ENCODE peak calls at places on chromosomes 13 and 19, in nine cellular contexts. One of them, this sample, is unnamed.

GRCh38 chr13:49020940-49021548 is 45.3 kb downstream of the FNDC3A start:
- DNase-seq in astrocyte: peak; percentile 33
- DNase-seq in HFF-Myc: peak; percentile 7
- DNase-seq in foreskin fibroblast: no peak
- DNase-seq in cardiac fibroblast: peak; percentile 69
- DNase-seq in AG04450: no peak
- DNase-seq in stomach: no peak
- DNase-seq in ovary: no peak
- DNase-seq in CD8-positive, alpha-beta T cell: no peak
- DNase-seq in this sample: no peak

GRCh38 chr19:57559404-57560025 is at the start of gene ZNF550:
- DNase-seq in astrocyte: peak; percentile 86
- DNase-seq in HFF-Myc: peak; percentile 55
- DNase-seq in foreskin fibroblast: peak; percentile 89
- DNase-seq in cardiac fibroblast: peak; percentile 93
- DNase-seq in AG04450: peak; percentile 53
- DNase-seq in stomach: peak; percentile 92
- DNase-seq in ovary: peak; percentile 92
- DNase-seq in CD8-positive, alpha-beta T cell: peak; percentile 86
- DNase-seq in this sample: peak; percentile 94

GRCh38 chr13:45121421-45121820 is 1.1 kb downstream of the GTF2F2 start:
- DNase-seq in astrocyte: no peak
- DNase-seq in HFF-Myc: no peak
- DNase-seq in foreskin fibroblast: peak; percentile 26
- DNase-seq in cardiac fibroblast: peak; percentile 49
- DNase-seq in AG04450: no peak
- DNase-seq in stomach: no peak
- DNase-seq in ovary: no peak
- DNase-seq in CD8-positive, alpha-beta T cell: no peak
- DNase-seq in this sample: peak; percentile 48

GRCh38 chr19:14492756-14493337 is 3.1 kb downstream of the GIPC1 start:
- DNase-seq in astrocyte: no peak
- DNase-seq in HFF-Myc: no peak
- DNase-seq in foreskin fibroblast: no peak
- DNase-seq in cardiac fibroblast: no peak
- DNase-seq in AG04450: no peak
- DNase-seq in stomach: no peak
- DNase-seq in ovary: no peak
- DNase-seq in CD8-positive, alpha-beta T cell: no peak
- DNase-seq in this sample: no peak

GRCh38 chr13:43036386-43037220 is 13.2 kb downstream of the DNAJC15 start:
- DNase-seq in astrocyte: no peak
- DNase-seq in HFF-Myc: no peak
- DNase-seq in foreskin fibroblast: no peak
- DNase-seq in cardiac fibroblast: no peak
- DNase-seq in AG04450: no peak
- DNase-seq in stomach: no peak
- DNase-seq in ovary: peak; percentile 27
- DNase-seq in CD8-positive, alpha-beta T cell: no peak
- DNase-seq in this sample: no peak

GRCh38 chr13:49655906-49656305 is 27.6 kb downstream of the ARL11 start:
- DNase-seq in astrocyte: no peak
- DNase-seq in HFF-Myc: no peak
- DNase-seq in foreskin fibroblast: no peak
- DNase-seq in cardiac fibroblast: no peak
- DNase-seq in AG04450: no peak
- DNase-seq in stomach: no peak
- DNase-seq in ovary: no peak
- DNase-seq in CD8-positive, alpha-beta T cell: no peak
- DNase-seq in this sample: no peak

GRCh38 chr13:76210262-76210661 is 574.1 kb downstream of the LMO7 start:
- DNase-seq in astrocyte: peak; percentile 33
- DNase-seq in HFF-Myc: no peak
- DNase-seq in foreskin fibroblast: peak; percentile 10
- DNase-seq in cardiac fibroblast: peak; percentile 12
- DNase-seq in AG04450: no peak
- DNase-seq in stomach: no peak
- DNase-seq in ovary: no peak
- DNase-seq in CD8-positive, alpha-beta T cell: no peak
- DNase-seq in this sample: no peak

GRCh38 chr13:69720278-69720983 is 387.2 kb upstream of the ATXN8OS start:
- DNase-seq in astrocyte: no peak
- DNase-seq in HFF-Myc: no peak
- DNase-seq in foreskin fibroblast: no peak
- DNase-seq in cardiac fibroblast: no peak
- DNase-seq in AG04450: no peak
- DNase-seq in stomach: no peak
- DNase-seq in ovary: no peak
- DNase-seq in CD8-positive, alpha-beta T cell: no peak
- DNase-seq in this sample: no peak

GRCh38 chr19:33298146-33298911 is 4.0 kb downstream of the CEBPA start:
- DNase-seq in astrocyte: no peak
- DNase-seq in HFF-Myc: no peak
- DNase-seq in foreskin fibroblast: no peak
- DNase-seq in cardiac fibroblast: no peak
- DNase-seq in AG04450: no peak
- DNase-seq in stomach: peak; percentile 39
- DNase-seq in ovary: peak; percentile 10
- DNase-seq in CD8-positive, alpha-beta T cell: no peak
- DNase-seq in this sample: no peak

GRCh38 chr13:76038920-76039716 is 403.0 kb downstream of the LMO7 start:
- DNase-seq in astrocyte: no peak
- DNase-seq in HFF-Myc: no peak
- DNase-seq in foreskin fibroblast: no peak
- DNase-seq in cardiac fibroblast: no peak
- DNase-seq in AG04450: no peak
- DNase-seq in stomach: no peak
- DNase-seq in ovary: no peak
- DNase-seq in CD8-positive, alpha-beta T cell: no peak
- DNase-seq in this sample: no peak

GRCh38 chr19:10916602-10917001 is 11.8 kb downstream of the YIPF2 start:
- DNase-seq in astrocyte: no peak
- DNase-seq in HFF-Myc: no peak
- DNase-seq in foreskin fibroblast: no peak
- DNase-seq in cardiac fibroblast: no peak
- DNase-seq in AG04450: no peak
- DNase-seq in stomach: no peak
- DNase-seq in ovary: no peak
- DNase-seq in CD8-positive, alpha-beta T cell: no peak
- DNase-seq in this sample: no peak

GRCh38 chr19:18418034-18418724 is 1.0 kb upstream of the SSBP4 start:
- DNase-seq in astrocyte: no peak
- DNase-seq in HFF-Myc: no peak
- DNase-seq in foreskin fibroblast: no peak
- DNase-seq in cardiac fibroblast: no peak
- DNase-seq in AG04450: no peak
- DNase-seq in stomach: no peak
- DNase-seq in ovary: no peak
- DNase-seq in CD8-positive, alpha-beta T cell: peak; percentile 31
- DNase-seq in this sample: peak; percentile 19

GRCh38 chr13:114199961-114200672 is 21.1 kb downstream of the CFAP97D2 start:
- DNase-seq in astrocyte: no peak
- DNase-seq in HFF-Myc: no peak
- DNase-seq in foreskin fibroblast: no peak
- DNase-seq in cardiac fibroblast: no peak
- DNase-seq in AG04450: no peak
- DNase-seq in stomach: no peak
- DNase-seq in ovary: no peak
- DNase-seq in CD8-positive, alpha-beta T cell: no peak
- DNase-seq in this sample: no peak

GRCh38 chr19:40400521-40400920 is 10.5 kb upstream of the HIPK4 start:
- DNase-seq in astrocyte: no peak
- DNase-seq in HFF-Myc: no peak
- DNase-seq in foreskin fibroblast: no peak
- DNase-seq in cardiac fibroblast: no peak
- DNase-seq in AG04450: no peak
- DNase-seq in stomach: no peak
- DNase-seq in ovary: no peak
- DNase-seq in CD8-positive, alpha-beta T cell: no peak
- DNase-seq in this sample: no peak

GRCh38 chr19:9850235-9850959 is 15.3 kb downstream of the PIN1 start:
- DNase-seq in astrocyte: no peak
- DNase-seq in HFF-Myc: no peak
- DNase-seq in foreskin fibroblast: no peak
- DNase-seq in cardiac fibroblast: no peak
- DNase-seq in AG04450: no peak
- DNase-seq in stomach: no peak
- DNase-seq in ovary: no peak
- DNase-seq in CD8-positive, alpha-beta T cell: no peak
- DNase-seq in this sample: no peak

GRCh38 chr19:21705393-21705792 is 62.0 kb downstream of the ZNF100 start:
- DNase-seq in astrocyte: no peak
- DNase-seq in HFF-Myc: no peak
- DNase-seq in foreskin fibroblast: no peak
- DNase-seq in cardiac fibroblast: no peak
- DNase-seq in AG04450: no peak
- DNase-seq in stomach: no peak
- DNase-seq in ovary: no peak
- DNase-seq in CD8-positive, alpha-beta T cell: no peak
- DNase-seq in this sample: no peak

GRCh38 chr19:30253581-30253996 is 118.6 kb upstream of the ZNF536 start:
- DNase-seq in astrocyte: no peak
- DNase-seq in HFF-Myc: no peak
- DNase-seq in foreskin fibroblast: peak; percentile 76
- DNase-seq in cardiac fibroblast: no peak
- DNase-seq in AG04450: no peak
- DNase-seq in stomach: no peak
- DNase-seq in ovary: no peak
- DNase-seq in CD8-positive, alpha-beta T cell: no peak
- DNase-seq in this sample: no peak

GRCh38 chr19:20664917-20665781 is 3.8 kb upstream of the ZNF626 start:
- DNase-seq in astrocyte: peak; percentile 9
- DNase-seq in HFF-Myc: no peak
- DNase-seq in foreskin fibroblast: no peak
- DNase-seq in cardiac fibroblast: peak; percentile 34
- DNase-seq in AG04450: no peak
- DNase-seq in stomach: no peak
- DNase-seq in ovary: peak; percentile 39
- DNase-seq in CD8-positive, alpha-beta T cell: no peak
- DNase-seq in this sample: no peak

GRCh38 chr19:7597689-7598088 is 2.0 kb downstream of the CAMSAP3 start:
- DNase-seq in astrocyte: no peak
- DNase-seq in HFF-Myc: no peak
- DNase-seq in foreskin fibroblast: no peak
- DNase-seq in cardiac fibroblast: no peak
- DNase-seq in AG04450: no peak
- DNase-seq in stomach: peak; percentile 40
- DNase-seq in ovary: no peak
- DNase-seq in CD8-positive, alpha-beta T cell: no peak
- DNase-seq in this sample: no peak

GRCh38 chr19:7600721-7601120 is 5.1 kb downstream of the CAMSAP3 start:
- DNase-seq in astrocyte: no peak
- DNase-seq in HFF-Myc: no peak
- DNase-seq in foreskin fibroblast: no peak
- DNase-seq in cardiac fibroblast: no peak
- DNase-seq in AG04450: no peak
- DNase-seq in stomach: no peak
- DNase-seq in ovary: no peak
- DNase-seq in CD8-positive, alpha-beta T cell: no peak
- DNase-seq in this sample: no peak

GRCh38 chr19:7598180-7598579 is 2.5 kb downstream of the CAMSAP3 start:
- DNase-seq in astrocyte: no peak
- DNase-seq in HFF-Myc: no peak
- DNase-seq in foreskin fibroblast: no peak
- DNase-seq in cardiac fibroblast: no peak
- DNase-seq in AG04450: no peak
- DNase-seq in stomach: no peak
- DNase-seq in ovary: no peak
- DNase-seq in CD8-positive, alpha-beta T cell: no peak
- DNase-seq in this sample: no peak

GRCh38 chr19:7595466-7596133 is at the start of gene CAMSAP3:
- DNase-seq in astrocyte: no peak
- DNase-seq in HFF-Myc: peak; percentile 27
- DNase-seq in foreskin fibroblast: peak; percentile 23
- DNase-seq in cardiac fibroblast: no peak
- DNase-seq in AG04450: no peak
- DNase-seq in stomach: peak; percentile 66
- DNase-seq in ovary: no peak
- DNase-seq in CD8-positive, alpha-beta T cell: no peak
- DNase-seq in this sample: peak; percentile 54

GRCh38 chr19:7596191-7596937 is 701 bp downstream of the CAMSAP3 start:
- DNase-seq in astrocyte: no peak
- DNase-seq in HFF-Myc: no peak
- DNase-seq in foreskin fibroblast: no peak
- DNase-seq in cardiac fibroblast: no peak
- DNase-seq in AG04450: no peak
- DNase-seq in stomach: no peak
- DNase-seq in ovary: no peak
- DNase-seq in CD8-positive, alpha-beta T cell: no peak
- DNase-seq in this sample: no peak
- TF ChIP-seq CTCF in astrocyte: no peak
- TF ChIP-seq CTCF in HFF-Myc: no peak
- TF ChIP-seq CTCF in foreskin fibroblast: no peak
- TF ChIP-seq CTCF in cardiac fibroblast: no peak
- TF ChIP-seq CTCF in AG04450: no peak
- TF ChIP-seq CTCF in stomach: no peak
- TF ChIP-seq CTCF in ovary: no peak
- TF ChIP-seq CTCF in CD8-positive, alpha-beta T cell: no peak
- TF ChIP-seq CTCF in this sample: no peak

GRCh38 chr13:32252812-32253440 is 62.2 kb downstream of the ZAR1L start:
- DNase-seq in astrocyte: no peak
- DNase-seq in HFF-Myc: no peak
- DNase-seq in foreskin fibroblast: no peak
- DNase-seq in cardiac fibroblast: no peak
- DNase-seq in AG04450: no peak
- DNase-seq in stomach: no peak
- DNase-seq in ovary: no peak
- DNase-seq in CD8-positive, alpha-beta T cell: no peak
- DNase-seq in this sample: no peak
- H3K4me3 ChIP-seq in astrocyte: no peak overlapping the region
- H3K4me3 ChIP-seq in HFF-Myc: no peak overlapping the region
- H3K4me3 ChIP-seq in foreskin fibroblast: no peak overlapping the region
- H3K4me3 ChIP-seq in cardiac fibroblast: no peak overlapping the region
- H3K4me3 ChIP-seq in AG04450: no peak overlapping the region
- H3K4me3 ChIP-seq in stomach: no peak overlapping the region
- H3K4me3 ChIP-seq in ovary: no peak overlapping the region
- H3K4me3 ChIP-seq in CD8-positive, alpha-beta T cell: no peak overlapping the region
- H3K4me3 ChIP-seq in this sample: no peak overlapping the region

DNA sequence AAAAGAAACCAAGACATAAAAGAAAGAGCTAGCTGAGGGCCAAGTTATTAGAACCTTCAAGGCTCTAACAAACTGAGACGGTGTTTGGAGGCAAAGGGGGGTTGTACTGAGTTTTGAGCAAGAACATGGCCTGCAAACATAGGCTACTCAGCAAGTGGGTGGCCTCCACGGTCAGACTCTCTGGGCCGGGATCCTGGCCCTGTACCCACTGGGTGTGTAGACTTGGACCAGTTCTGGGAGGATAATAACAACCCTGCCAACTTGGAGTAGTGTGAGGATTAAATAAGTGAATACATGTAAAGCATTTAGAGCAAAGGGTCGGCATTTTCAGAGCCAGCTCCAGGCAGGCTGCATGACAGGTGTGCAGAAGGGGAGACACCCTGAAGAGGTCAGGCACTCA is 56.1 kb upstream of the TNFRSF19 start:
- DNase-seq in astrocyte: no peak
- DNase-seq in HFF-Myc: no peak
- DNase-seq in foreskin fibroblast: no peak
- DNase-seq in cardiac fibroblast: no peak
- DNase-seq in AG04450: no peak
- DNase-seq in stomach: no peak
- DNase-seq in ovary: no peak
- DNase-seq in CD8-positive, alpha-beta T cell: no peak
- DNase-seq in this sample: no peak
- TF ChIP-seq CTCF in astrocyte: no peak
- TF ChIP-seq CTCF in HFF-Myc: no peak
- TF ChIP-seq CTCF in foreskin fibroblast: no peak
- TF ChIP-seq CTCF in cardiac fibroblast: no peak
- TF ChIP-seq CTCF in AG04450: no peak
- TF ChIP-seq CTCF in stomach: no peak
- TF ChIP-seq CTCF in ovary: no peak
- TF ChIP-seq CTCF in CD8-positive, alpha-beta T cell: no peak
- TF ChIP-seq CTCF in this sample: no peak

GRCh38 chr19:6273701-6274601 is 5.8 kb downstream of the MLLT1 start:
- DNase-seq in astrocyte: peak; percentile 88
- DNase-seq in HFF-Myc: no peak
- DNase-seq in foreskin fibroblast: peak; percentile 95
- DNase-seq in cardiac fibroblast: peak; percentile 95
- DNase-seq in AG04450: no peak
- DNase-seq in stomach: peak; percentile 83
- DNase-seq in ovary: peak; percentile 80
- DNase-seq in CD8-positive, alpha-beta T cell: no peak
- DNase-seq in this sample: no peak
- H3K4me3 ChIP-seq in astrocyte: peak overlapping the region; percentile 37
- H3K4me3 ChIP-seq in HFF-Myc: peak overlapping the region; percentile 18
- H3K4me3 ChIP-seq in foreskin fibroblast: peak overlapping the region; percentile 40
- H3K4me3 ChIP-seq in cardiac fibroblast: peak overlapping the region; percentile 32
- H3K4me3 ChIP-seq in AG04450: peak overlapping the region; percentile 46
- H3K4me3 ChIP-seq in stomach: peak overlapping the region; percentile 26
- H3K4me3 ChIP-seq in ovary: peak overlapping the region; percentile 15
- H3K4me3 ChIP-seq in CD8-positive, alpha-beta T cell: no peak overlapping the region
- H3K4me3 ChIP-seq in this sample: no peak overlapping the region

This sample was measured in GM12865.